ENCODE peak calls at places on chromosomes 16 and 17, in six cellular contexts. W, E, L, K, Z and U are unnamed samples. For H3K9me3, the result is how much of the 10 kb centered on the place peaks cover.

GRCh38 chr16:30741461-30741914 is 6.7 kb upstream of the PHKG2 start:
- DNase-seq in W (no peak), K (peak), Z (no peak), L (peak), E (no peak), U (no peak)

GRCh38 chr16:11370084-11370931 is 25.0 kb downstream of the RMI2 start:
- DNase-seq in W (no peak), L (no peak), E (no peak), K (no peak), Z (no peak), U (no peak)

GRCh38 chr17:49869038-49869374 is 21.1 kb upstream of the TAC4 start:
- DNase-seq in Z (no peak), W (no peak), K (no peak), L (no peak), E (no peak), U (no peak)

GRCh38 chr17:29145289-29146058 is 34.7 kb downstream of the MYO18A start:
- DNase-seq in E (peak), Z (peak), L (no peak), W (no peak), K (peak), U (peak)

GRCh38 chr16:56964243-56965148 is 2.7 kb downstream of the CETP start:
- DNase-seq in K (peak), L (no peak), W (peak), E (peak), Z (peak), U (peak)

GRCh38 chr16:23072084-23072599 is 77.1 kb downstream of the USP31 start:
- DNase-seq in W (peak), E (no peak), L (no peak), K (peak), Z (no peak), U (no peak)

GRCh38 chr17:70405492-70406220 is 236.3 kb downstream of the KCNJ2 start:
- DNase-seq in K (no peak), L (peak), E (no peak), W (no peak), Z (no peak), U (no peak)

GRCh38 chr17:60091908-60092331 is 13.2 kb upstream of the HEATR6 start:
- DNase-seq in W (no peak), L (no peak), E (no peak), Z (no peak), K (no peak), U (no peak)

GRCh38 chr16:84507011-84507982 is 2.8 kb upstream of the MEAK7 start:
- DNase-seq in E (no peak), W (peak), L (no peak), K (no peak), Z (no peak), U (peak)

GRCh38 chr17:81365148-81365600 is 30.1 kb upstream of the BAHCC1 start:
- DNase-seq in E (no peak), K (peak), W (peak), L (no peak), Z (peak), U (no peak)

GRCh38 chr17:10798332-10798749 is 5.6 kb downstream of the TMEM238L start:
- DNase-seq in K (peak), E (no peak), Z (no peak), W (no peak), L (no peak), U (no peak)

GRCh38 chr16:89300311-89300975 is 82.9 kb downstream of the ZNF778 start:
- DNase-seq in E (no peak), K (peak), L (no peak), W (no peak), Z (no peak), U (no peak)

GRCh38 chr17:62140836-62141235 is 75.8 kb upstream of the MED13 start:
- DNase-seq in E (no peak), K (peak), L (no peak), Z (no peak), W (no peak), U (no peak)

DNA sequence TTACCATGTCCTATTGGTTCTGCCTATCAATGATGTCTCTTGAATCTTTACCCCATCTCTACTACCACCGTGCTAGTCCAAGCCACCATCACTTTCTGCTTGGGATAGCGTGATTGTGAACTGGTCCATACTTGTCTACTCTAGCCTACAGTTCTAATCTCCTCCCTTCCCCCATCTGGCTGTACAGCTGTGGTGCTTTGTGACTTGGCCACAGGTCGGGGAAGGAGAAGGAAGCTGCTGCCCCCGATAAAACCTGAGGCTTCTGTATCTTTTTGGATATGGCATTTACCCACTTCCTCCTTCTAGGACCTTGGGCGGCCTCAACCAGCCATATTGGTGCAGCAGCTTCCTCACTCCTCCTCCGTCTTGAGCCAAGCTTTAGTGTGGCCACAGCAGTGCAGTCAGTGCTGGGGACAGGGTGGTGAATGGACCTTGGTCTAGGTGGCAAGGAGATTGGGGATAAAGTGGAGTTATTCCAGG is 314 bp upstream of the ITGA2B start:
- DNase-seq in L (no peak), E (no peak), Z (no peak), K (no peak), W (no peak), U (no peak)
- H3K9me3 ChIP-seq in L (under half), E (under half), Z (under half), K (under half), W (under half), U (under half)

DNA sequence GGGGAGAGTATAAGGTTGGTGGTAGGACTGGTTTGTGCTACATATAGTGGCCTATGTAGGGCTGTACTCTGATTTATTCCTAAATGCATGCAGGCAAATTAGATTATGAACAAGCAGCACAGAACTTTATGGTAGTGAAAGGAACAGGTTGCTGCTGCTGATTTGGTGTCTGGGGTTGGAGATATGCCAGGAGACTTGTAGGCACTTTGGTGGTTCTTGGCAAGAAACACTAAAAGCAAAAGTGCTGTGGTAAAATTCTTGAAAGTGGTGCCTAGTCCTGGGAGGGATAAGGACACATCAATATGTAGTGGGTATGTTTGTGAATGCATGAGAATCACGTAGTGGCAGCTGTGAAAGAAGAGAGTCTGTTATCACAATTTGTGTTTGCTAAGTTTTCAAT is 2126.0 kb downstream of the TP53TG3F start:
- DNase-seq in W (no peak), Z (no peak), E (no peak), L (no peak), K (no peak), U (no peak)
- H3K9me3 ChIP-seq in W (under half), Z (under half), E (under half), L (under half), K (under half), U (under half)

DNA sequence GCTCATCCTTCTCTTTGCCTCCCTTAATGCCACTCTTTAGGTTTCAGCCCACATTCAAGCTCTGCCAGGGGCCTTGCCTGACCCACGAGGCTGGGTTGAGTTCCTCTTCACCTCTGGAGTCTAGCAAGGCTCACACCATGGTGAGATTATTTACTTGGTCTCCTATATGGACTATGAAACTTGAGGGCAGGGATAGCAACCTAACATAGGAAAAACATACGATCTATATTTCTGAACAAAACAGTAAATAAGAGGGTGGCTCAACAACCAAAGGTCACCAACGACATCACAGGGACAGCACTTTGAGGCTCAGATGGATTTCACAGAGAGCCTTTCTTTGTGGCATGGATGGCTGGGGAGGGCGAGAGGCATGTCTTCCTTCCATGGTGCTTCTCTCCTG is 197.0 kb downstream of the MAF start:
- DNase-seq in E (no peak), K (peak), W (no peak), L (no peak), Z (no peak), U (no peak)
- H3K9me3 ChIP-seq in E (under half), K (under half), W (under half), L (under half), Z (under half), U (under half)

DNA sequence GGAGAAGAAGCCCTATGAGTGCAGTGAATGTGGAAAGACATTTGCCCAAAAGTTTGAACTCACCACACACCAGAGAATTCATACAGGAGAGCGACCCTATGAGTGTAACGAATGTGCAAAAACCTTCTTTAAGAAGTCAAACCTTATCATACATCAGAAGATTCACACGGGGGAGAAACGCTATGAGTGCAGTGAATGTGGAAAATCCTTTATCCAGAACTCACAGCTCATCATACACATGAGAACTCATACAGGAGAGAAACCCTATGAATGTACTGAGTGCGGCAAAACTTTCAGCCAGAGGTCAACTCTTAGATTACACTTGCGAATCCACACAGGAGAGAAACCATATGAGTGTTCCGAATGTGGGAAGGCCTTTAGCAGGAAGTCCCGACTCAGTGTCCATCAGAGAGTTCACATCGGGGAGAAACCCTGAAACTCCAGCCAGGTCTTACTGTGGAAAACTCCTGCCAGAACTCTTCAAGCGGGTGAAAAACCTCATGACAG is 21.6 kb downstream of the ZFP1 start:
- DNase-seq in K (no peak), E (no peak), Z (no peak), L (no peak), W (no peak), U (no peak)
- H3K9me3 ChIP-seq in K (under half), E (under half), Z (under half), L (under half), W (half or more), U (under half)

DNA sequence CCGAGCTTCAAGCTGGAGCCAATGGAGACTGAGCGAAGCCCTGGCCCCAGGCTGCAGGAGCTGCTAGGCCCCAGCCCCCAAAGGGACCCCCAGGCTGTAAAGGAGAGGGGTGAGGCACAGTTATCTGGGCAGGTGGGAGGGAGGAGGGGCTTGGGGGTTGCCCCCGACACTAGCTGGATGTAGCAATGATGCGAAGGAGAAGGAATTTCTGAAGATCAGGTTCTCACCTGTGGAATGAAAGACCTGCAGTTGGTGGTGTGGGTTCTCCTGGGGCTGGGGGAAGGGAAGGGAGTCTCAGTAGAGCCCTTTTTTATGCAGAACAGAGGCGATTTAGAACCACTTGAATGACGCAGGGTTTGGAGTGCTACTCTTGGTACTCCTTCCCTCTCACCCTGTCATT is 1.8 kb downstream of the ZNF263 start:
- DNase-seq in Z (no peak), W (no peak), E (no peak), K (no peak), L (no peak), U (no peak)
- H3K9me3 ChIP-seq in Z (under half), W (under half), E (under half), K (under half), L (under half), U (under half)

DNA sequence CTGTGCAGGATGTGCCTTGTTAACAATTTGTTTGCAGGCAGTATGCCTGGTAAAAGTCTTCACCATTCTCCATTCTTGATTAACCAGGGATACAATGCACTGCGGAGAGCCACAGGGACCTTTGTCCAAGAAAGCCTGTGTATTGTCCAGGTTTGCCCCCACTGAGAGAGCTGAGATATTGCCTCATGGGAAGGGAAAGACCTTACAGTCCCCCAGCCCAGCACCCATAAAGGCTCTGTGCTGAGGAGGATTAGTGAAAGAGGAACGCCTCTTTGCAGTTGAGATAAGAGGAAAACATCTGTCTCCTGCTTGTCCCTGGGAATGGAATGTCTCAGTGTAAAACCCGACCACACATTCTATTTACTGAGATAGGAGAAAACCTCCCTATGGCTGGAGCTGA is 2169.6 kb downstream of the TP53TG3F start:
- DNase-seq in E (no peak), W (no peak), L (no peak), Z (no peak), K (no peak), U (no peak)
- H3K9me3 ChIP-seq in E (under half), W (under half), L (under half), Z (under half), K (under half), U (under half)

DNA sequence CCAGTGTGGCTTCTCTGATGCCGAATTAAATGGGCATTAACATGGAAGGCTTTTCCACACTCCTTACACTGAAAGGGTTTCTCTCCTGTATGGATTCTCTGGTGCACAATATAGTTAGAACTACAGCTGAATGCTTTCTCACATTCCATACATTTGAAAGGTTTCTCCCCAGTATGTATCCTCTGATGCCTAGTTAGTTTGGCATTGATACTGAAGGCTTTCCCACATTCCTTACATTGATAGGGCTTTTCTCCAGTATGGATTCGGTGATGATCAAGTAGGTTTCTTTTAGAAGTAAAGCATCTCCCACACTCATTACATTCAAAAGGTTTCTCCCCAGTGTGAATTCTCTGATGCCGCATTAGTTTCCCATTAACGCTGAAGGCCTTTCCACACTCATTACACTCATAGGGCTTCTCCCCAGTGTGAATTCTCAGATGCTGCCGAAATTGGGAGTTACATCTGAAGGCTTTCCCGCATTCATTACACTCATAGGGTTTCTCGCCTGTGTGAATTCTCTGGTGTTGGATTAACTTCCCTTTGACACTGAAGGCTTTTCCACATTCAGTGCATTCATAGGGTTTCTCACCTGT is 6.5 kb upstream of the TLE7 start:
- DNase-seq in K (no peak), Z (no peak), W (no peak), L (no peak), E (no peak), U (no peak)
- H3K9me3 ChIP-seq in K (under half), Z (under half), W (half or more), L (under half), E (under half), U (under half)

GRCh38 chr16:35642322-35642835 is 2183.0 kb downstream of the TP53TG3F start:
- DNase-seq in Z (no peak), K (no peak), E (no peak), L (no peak), W (peak), U (no peak)

GRCh38 chr16:35631261-35631945 is 2172.0 kb downstream of the TP53TG3F start:
- DNase-seq in L (no peak), K (no peak), E (no peak), W (no peak), Z (no peak), U (no peak)

GRCh38 chr16:35637683-35638082 is 2178.3 kb downstream of the TP53TG3F start:
- DNase-seq in W (no peak), Z (no peak), L (no peak), E (no peak), K (no peak), U (no peak)

GRCh38 chr16:35639233-35640205 is 2180.1 kb downstream of the TP53TG3F start:
- DNase-seq in W (no peak), E (no peak), K (no peak), L (peak), Z (no peak), U (no peak)

DNA sequence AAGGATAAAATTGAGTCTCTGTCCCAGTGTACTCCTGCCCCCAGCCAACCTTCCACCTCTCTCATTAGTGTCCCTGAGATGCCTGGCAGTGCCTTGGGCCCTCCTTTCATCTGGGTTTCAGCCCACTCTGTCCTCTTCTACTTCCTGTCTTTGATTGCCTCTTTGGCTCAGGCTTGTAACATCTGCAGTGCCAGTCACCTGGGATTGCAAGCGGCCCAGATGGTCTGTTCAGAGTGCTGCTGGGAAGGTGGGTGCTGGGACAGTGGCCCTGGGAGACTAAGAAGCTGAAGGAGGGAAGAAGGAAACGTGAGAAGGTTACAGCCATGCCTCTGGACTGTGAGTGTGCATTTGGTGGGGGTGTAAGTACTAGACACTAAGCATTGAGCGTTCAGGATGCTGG is 2177.4 kb downstream of the TP53TG3F start:
- DNase-seq in L (no peak), Z (no peak), K (no peak), W (no peak), E (no peak), U (no peak)
- H3K9me3 ChIP-seq in L (under half), Z (under half), K (under half), W (under half), E (under half), U (under half)